ENCODE peak calls at places on chromosomes 2 and 18, in seven cellular contexts. A is Jurkat, Clone E6-1; L is DMS53; I is hepatic stellate cell; N is occipital lobe; X is kidney epithelial cell; F is esophagus squamous epithelium. R is an unnamed sample.

GRCh38 chr18:48355526-48356115 is 53.6 kb downstream of the ZBTB7C start:
- DNase-seq in A (no peak), L (no peak), I (no peak), N (no peak), X (no peak), F (no peak), R (no peak)

GRCh38 chr18:25464211-25464610 is 112.2 kb upstream of the ZNF521 start:
- DNase-seq in A (no peak), L (no peak), I (peak; percentile 44), N (no peak), X (no peak), F (no peak), R (no peak)

GRCh38 chr2:232291343-232291742 is 87.2 kb upstream of the ALPP start:
- DNase-seq in A (no peak), L (no peak), I (no peak), N (no peak), X (no peak), F (no peak), R (no peak)

GRCh38 chr18:6600667-6601066 is 128.8 kb upstream of the ARHGAP28 start:
- DNase-seq in A (no peak), L (no peak), I (no peak), N (no peak), X (no peak), F (no peak), R (no peak)

GRCh38 chr2:54350422-54350821 is 94.4 kb upstream of the TSPYL6 start:
- DNase-seq in A (no peak), L (no peak), I (no peak), N (no peak), X (no peak), F (no peak), R (no peak)

GRCh38 chr2:205405194-205405593 is 277.1 kb upstream of the NRP2 start:
- DNase-seq in A (no peak), L (peak; percentile 23), I (peak; percentile 0), N (no peak), X (no peak), F (no peak), R (no peak)

GRCh38 chr2:204892506-204893255 is 347.4 kb downstream of the PARD3B start:
- DNase-seq in A (no peak), L (no peak), I (peak; percentile 55), N (no peak), X (peak; percentile 9), F (no peak), R (no peak)

GRCh38 chr18:39724652-39725051 is 2159.1 kb upstream of the CELF4 start:
- DNase-seq in A (no peak), L (no peak), I (no peak), N (no peak), X (no peak), F (no peak), R (no peak)

GRCh38 chr2:200253631-200254030 is 52.9 kb upstream of the SPATS2L start:
- DNase-seq in A (no peak), L (peak; percentile 10), I (no peak), N (no peak), X (no peak), F (no peak), R (no peak)

GRCh38 chr18:8623549-8624106 is 14.4 kb downstream of the RAB12 start:
- DNase-seq in A (no peak), L (peak; percentile 42), I (no peak), N (no peak), X (no peak), F (no peak), R (no peak)

GRCh38 chr2:170340693-170341068 is 162.7 kb downstream of the MYO3B start:
- DNase-seq in A (no peak), L (no peak), I (no peak), N (no peak), X (no peak), F (no peak), R (peak; percentile 25)

GRCh38 chr2:206764673-206765241 is 371 bp downstream of the MDH1B start:
- DNase-seq in A (no peak), L (peak; percentile 75), I (no peak), N (no peak), X (no peak), F (no peak), R (no peak)

GRCh38 chr2:225122582-225123486 is 80.6 kb upstream of the DOCK10 start:
- DNase-seq in A (peak; percentile 3), L (peak; percentile 48), I (peak; percentile 3), N (no peak), X (no peak), F (no peak), R (peak; percentile 13)

GRCh38 chr2:119025013-119025412 is 83.0 kb downstream of the MARCO start:
- DNase-seq in A (no peak), L (no peak), I (no peak), N (no peak), X (no peak), F (no peak), R (peak; percentile 1)

GRCh38 chr2:233072838-233073237 is 12.7 kb downstream of the INPP5D start:
- DNase-seq in A (no peak), L (no peak), I (no peak), N (no peak), X (no peak), F (no peak), R (no peak)

GRCh38 chr2:32284321-32284720 is 6.6 kb downstream of the YIPF4 start:
- DNase-seq in A (no peak), L (no peak), I (no peak), N (no peak), X (no peak), F (no peak), R (no peak)

GRCh38 chr2:71608034-71608433 is 154.7 kb downstream of the DYSF start:
- DNase-seq in A (no peak), L (no peak), I (no peak), N (no peak), X (no peak), F (no peak), R (no peak)

GRCh38 chr18:79621501-79621900 is 58.1 kb upstream of the CTDP1 start:
- DNase-seq in A (no peak), L (no peak), I (no peak), N (no peak), X (no peak), F (no peak), R (no peak)

GRCh38 chr2:233131991-233132390 is 71.8 kb downstream of the INPP5D start:
- DNase-seq in A (no peak), L (no peak), I (no peak), N (no peak), X (peak; percentile 1), F (no peak), R (no peak)

GRCh38 chr2:2324565-2325101 is 6.4 kb downstream of the MYT1L start:
- DNase-seq in A (no peak), L (no peak), I (no peak), N (peak; percentile 40), X (no peak), F (no peak), R (no peak)

GRCh38 chr2:230694241-230694640 is 18.4 kb upstream of the CAB39 start:
- DNase-seq in A (no peak), L (no peak), I (no peak), N (no peak), X (no peak), F (no peak), R (no peak)

GRCh38 chr2:55364189-55365055 is 55.2 kb downstream of the CCDC88A start:
- DNase-seq in A (no peak), L (no peak), I (peak; percentile 62), N (peak; percentile 75), X (peak; percentile 25), F (no peak), R (no peak)

GRCh38 chr2:184053326-184053725 is 545.0 kb upstream of the ZNF804A start:
- DNase-seq in A (no peak), L (peak; percentile 95), I (no peak), N (no peak), X (peak; percentile 1), F (no peak), R (no peak)

GRCh38 chr2:163465440-163465839 is 270.4 kb downstream of the FIGN start:
- DNase-seq in A (no peak), L (no peak), I (no peak), N (no peak), X (no peak), F (no peak), R (no peak)

GRCh38 chr2:51424418-51424817 is 392.5 kb upstream of the NRXN1 start:
- DNase-seq in A (no peak), L (peak; percentile 36), I (no peak), N (no peak), X (no peak), F (no peak), R (no peak)

R was measured in GM13977.